ENCODE peak calls at places on chromosome 20, in six cellular contexts. C is astrocyte of the spinal cord, W is Peyer's patch, Q is activated T-cell treated with anti-CD3 and anti-CD28 coated beads for 4 hours, D is Daoy, T is astrocyte. P is an unnamed sample.

GRCh38 chr20:24039196-24039595 is 50.6 kb upstream of the GGTLC1 start:
- DNase-seq in Q (no peak), W (no peak), T (no peak), C (no peak), D (no peak), P (no peak)

GRCh38 chr20:25606094-25606640 is 17.6 kb downstream of the NANP start:
- DNase-seq in Q (no peak), W (no peak), D (no peak), T (no peak), C (no peak), P (no peak)

GRCh38 chr20:60087563-60088105 is 129.4 kb downstream of the CDH26 start:
- DNase-seq in W (no peak), T (no peak), Q (no peak), D (no peak), C (no peak), P (no peak)

GRCh38 chr20:59697082-59697481 is 92.7 kb downstream of the PHACTR3 start:
- DNase-seq in Q (no peak), D (no peak), C (no peak), W (no peak), T (no peak), P (no peak)

GRCh38 chr20:51420111-51420510 is 122.4 kb downstream of the NFATC2 start:
- DNase-seq in D (peak; percentile 41), Q (no peak), C (no peak), T (peak; percentile 16), W (no peak), P (no peak)

GRCh38 chr20:22303523-22303922 is 280.8 kb downstream of the FOXA2 start:
- DNase-seq in Q (no peak), D (peak; percentile 17), W (no peak), T (no peak), C (no peak), P (no peak)

GRCh38 chr20:39773380-39774000 is 811.3 kb downstream of the DHX35 start:
- DNase-seq in D (no peak), T (peak; percentile 23), Q (no peak), W (no peak), C (peak; percentile 49), P (no peak)

GRCh38 chr20:8535403-8536003 is 403.4 kb downstream of the PLCB1 start:
- DNase-seq in Q (no peak), W (no peak), C (no peak), D (peak; percentile 13), T (no peak), P (no peak)

GRCh38 chr20:4894409-4894808 is 106.9 kb downstream of the SLC23A2 start:
- DNase-seq in W (no peak), T (no peak), Q (no peak), D (no peak), C (no peak), P (no peak)

P was measured in mesenteric fat pad.